ENCODE peak calls at places on chromosomes 6 and 20, in four cellular contexts. One of them, this sample, is unnamed.

GRCh38 chr6:37788259-37788658 is 31.3 kb upstream of the ZFAND3 start:
- DNase-seq in body of pancreas: no peak
- DNase-seq in neural crest cell: no peak
- DNase-seq in epithelial cell of esophagus: peak; percentile 51
- DNase-seq in this sample: no peak

GRCh38 chr6:89675949-89676753 is 37.6 kb upstream of the LYRM2 start:
- DNase-seq in body of pancreas: no peak
- DNase-seq in epithelial cell of esophagus: no peak
- DNase-seq in neural crest cell: no peak
- DNase-seq in this sample: no peak

GRCh38 chr6:1708820-1709612 is 99.3 kb downstream of the FOXC1 start:
- DNase-seq in epithelial cell of esophagus: no peak
- DNase-seq in neural crest cell: peak; percentile 8
- DNase-seq in body of pancreas: peak; percentile 18
- DNase-seq in this sample: no peak

GRCh38 chr20:63942250-63943006 is 13.8 kb downstream of the UCKL1 start:
- DNase-seq in body of pancreas: no peak
- DNase-seq in epithelial cell of esophagus: peak; percentile 88
- DNase-seq in neural crest cell: no peak
- DNase-seq in this sample: no peak

GRCh38 chr6:140915001-140915950 is 1217.4 kb upstream of the GJE1 start:
- DNase-seq in epithelial cell of esophagus: no peak
- DNase-seq in body of pancreas: no peak
- DNase-seq in neural crest cell: no peak
- DNase-seq in this sample: no peak

GRCh38 chr6:42260972-42261371 is 43.3 kb upstream of the MRPS10 start:
- DNase-seq in body of pancreas: peak; percentile 24
- DNase-seq in neural crest cell: peak; percentile 26
- DNase-seq in epithelial cell of esophagus: no peak
- DNase-seq in this sample: peak; percentile 53

GRCh38 chr20:62434098-62434497 is 6.8 kb upstream of the RBBP8NL start:
- DNase-seq in epithelial cell of esophagus: no peak
- DNase-seq in body of pancreas: no peak
- DNase-seq in neural crest cell: no peak
- DNase-seq in this sample: no peak

GRCh38 chr6:75463896-75464295 is 29.7 kb downstream of the FILIP1 start:
- DNase-seq in epithelial cell of esophagus: no peak
- DNase-seq in neural crest cell: no peak
- DNase-seq in body of pancreas: no peak
- DNase-seq in this sample: no peak

GRCh38 chr20:48626938-48627736 is 200.7 kb downstream of the PREX1 start:
- DNase-seq in body of pancreas: no peak
- DNase-seq in epithelial cell of esophagus: no peak
- DNase-seq in neural crest cell: no peak
- DNase-seq in this sample: no peak

GRCh38 chr6:20873425-20874190 is 339.4 kb downstream of the CDKAL1 start:
- DNase-seq in body of pancreas: no peak
- DNase-seq in epithelial cell of esophagus: peak; percentile 41
- DNase-seq in neural crest cell: no peak
- DNase-seq in this sample: no peak

GRCh38 chr6:36670271-36670670 is 8.2 kb upstream of the CDKN1A start:
- DNase-seq in epithelial cell of esophagus: peak; percentile 56
- DNase-seq in body of pancreas: no peak
- DNase-seq in neural crest cell: no peak
- DNase-seq in this sample: no peak

GRCh38 chr6:161273356-161273751 is 507 bp downstream of the AGPAT4 start:
- DNase-seq in epithelial cell of esophagus: peak; percentile 13
- DNase-seq in neural crest cell: peak; percentile 49
- DNase-seq in body of pancreas: peak; percentile 22
- DNase-seq in this sample: peak; percentile 25

GRCh38 chr6:6696867-6697531 is 108.5 kb downstream of the LY86 start:
- DNase-seq in epithelial cell of esophagus: peak; percentile 89
- DNase-seq in body of pancreas: peak; percentile 60
- DNase-seq in neural crest cell: peak; percentile 75
- DNase-seq in this sample: peak; percentile 23

GRCh38 chr6:28940859-28941680 is 17.3 kb upstream of the TRIM27 start:
- DNase-seq in body of pancreas: peak; percentile 67
- DNase-seq in neural crest cell: peak; percentile 66
- DNase-seq in epithelial cell of esophagus: peak; percentile 82
- DNase-seq in this sample: peak; percentile 67

GRCh38 chr20:34713194-34713943 is 9.2 kb downstream of the TP53INP2 start:
- DNase-seq in epithelial cell of esophagus: peak; percentile 97
- DNase-seq in body of pancreas: no peak
- DNase-seq in neural crest cell: no peak
- DNase-seq in this sample: no peak

GRCh38 chr20:1897486-1897885 is 2.3 kb downstream of the SIRPA start:
- DNase-seq in body of pancreas: no peak
- DNase-seq in epithelial cell of esophagus: peak; percentile 54
- DNase-seq in neural crest cell: no peak
- DNase-seq in this sample: no peak

GRCh38 chr20:17772005-17772343 is 72.2 kb downstream of the BANF2 start:
- DNase-seq in epithelial cell of esophagus: no peak
- DNase-seq in neural crest cell: no peak
- DNase-seq in body of pancreas: no peak
- DNase-seq in this sample: no peak

GRCh38 chr6:41155132-41155805 is 1.1 kb upstream of the TREML1 start:
- DNase-seq in neural crest cell: no peak
- DNase-seq in epithelial cell of esophagus: no peak
- DNase-seq in body of pancreas: no peak
- DNase-seq in this sample: no peak

DNA sequence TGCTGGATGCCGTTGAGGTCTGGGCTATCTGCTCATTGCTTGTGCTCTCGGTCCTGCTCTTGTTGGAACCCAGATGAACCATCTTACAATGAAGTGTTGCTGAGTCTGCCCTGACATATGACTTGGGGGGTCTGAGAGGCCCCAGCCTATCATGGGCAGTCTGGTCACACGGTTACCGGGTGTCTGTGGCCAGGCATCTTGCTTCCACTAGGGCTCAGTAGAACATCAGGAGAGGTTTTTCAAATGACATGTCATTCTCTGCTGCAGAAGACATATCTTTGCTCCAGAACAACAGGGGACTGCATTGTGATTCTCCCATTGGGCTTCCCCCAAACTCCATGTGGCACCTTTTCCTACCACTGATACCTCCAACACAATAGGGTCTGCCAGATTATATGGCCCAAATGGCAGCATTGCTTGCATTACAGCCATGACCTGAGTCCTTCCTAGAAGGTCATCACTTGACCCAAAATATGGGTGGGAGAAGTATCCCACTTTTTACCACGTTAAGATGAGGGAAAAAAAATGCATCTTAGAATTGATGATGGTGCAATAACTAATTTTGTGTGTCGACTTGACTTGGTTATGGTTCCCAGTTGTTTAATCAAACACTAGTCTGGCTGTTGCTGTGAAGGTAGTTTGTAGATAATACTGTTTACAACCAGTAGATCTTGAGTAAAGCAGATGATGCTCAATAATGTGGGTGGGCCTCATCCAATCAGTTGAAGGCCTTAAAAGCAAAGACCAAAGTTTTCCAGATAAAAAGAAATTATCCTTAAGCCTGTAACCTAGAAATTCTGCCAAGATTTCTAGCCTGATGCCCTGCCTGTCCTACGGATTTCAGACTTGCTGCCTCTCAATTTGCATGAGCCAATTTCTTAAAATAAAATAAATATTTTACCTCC is 241.0 kb downstream of the QKI start:
- DNase-seq in epithelial cell of esophagus: no peak
- DNase-seq in neural crest cell: no peak
- DNase-seq in body of pancreas: no peak
- DNase-seq in this sample: no peak
- TF ChIP-seq CTCF in epithelial cell of esophagus: no peak
- TF ChIP-seq CTCF in neural crest cell: no peak
- TF ChIP-seq CTCF in body of pancreas: no peak
- TF ChIP-seq CTCF in this sample: no peak

DNA sequence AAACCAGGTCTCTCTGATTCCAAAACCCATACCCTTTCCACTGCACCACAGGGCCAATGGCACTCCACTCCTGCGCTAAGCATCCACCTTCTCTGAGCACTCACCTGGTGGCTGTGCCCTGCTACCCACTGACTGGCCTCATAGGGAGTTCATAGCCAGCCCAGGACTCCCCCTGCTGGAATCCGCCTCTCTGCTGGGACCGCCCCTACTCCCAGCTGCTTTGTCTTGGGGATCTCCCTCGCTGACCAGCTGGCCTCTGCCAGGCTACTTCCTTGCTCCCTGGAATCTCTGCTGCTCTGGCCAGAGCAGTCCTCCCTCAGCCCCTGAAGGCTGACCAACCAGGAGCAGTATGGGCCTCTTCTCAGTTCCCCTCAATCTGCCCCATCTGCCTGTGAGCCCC is 129.7 kb downstream of the FAXC start:
- DNase-seq in neural crest cell: peak; percentile 10
- DNase-seq in epithelial cell of esophagus: peak; percentile 39
- DNase-seq in body of pancreas: no peak
- DNase-seq in this sample: no peak
- TF ChIP-seq CTCF in neural crest cell: no peak
- TF ChIP-seq CTCF in epithelial cell of esophagus: no peak
- TF ChIP-seq CTCF in body of pancreas: no peak
- TF ChIP-seq CTCF in this sample: no peak

GRCh38 chr6:51542466-51542865 is 544.9 kb downstream of the PKHD1 start:
- DNase-seq in epithelial cell of esophagus: no peak
- DNase-seq in body of pancreas: no peak
- DNase-seq in neural crest cell: no peak
- DNase-seq in this sample: no peak

GRCh38 chr6:51536728-51537127 is 550.7 kb downstream of the PKHD1 start:
- DNase-seq in body of pancreas: no peak
- DNase-seq in epithelial cell of esophagus: no peak
- DNase-seq in neural crest cell: no peak
- DNase-seq in this sample: no peak

GRCh38 chr6:51541847-51542246 is 545.6 kb downstream of the PKHD1 start:
- DNase-seq in neural crest cell: peak; percentile 14
- DNase-seq in body of pancreas: no peak
- DNase-seq in epithelial cell of esophagus: peak; percentile 58
- DNase-seq in this sample: no peak
- TF ChIP-seq CTCF in neural crest cell: peak; percentile 61
- TF ChIP-seq CTCF in body of pancreas: no peak
- TF ChIP-seq CTCF in epithelial cell of esophagus: peak; percentile 45
- TF ChIP-seq CTCF in this sample: no peak

GRCh38 chr6:26408828-26409730 is 7.0 kb downstream of the BTN3A1 start:
- DNase-seq in epithelial cell of esophagus: no peak
- DNase-seq in neural crest cell: no peak
- DNase-seq in body of pancreas: no peak
- DNase-seq in this sample: no peak
- TF ChIP-seq CTCF in epithelial cell of esophagus: no peak
- TF ChIP-seq CTCF in neural crest cell: no peak
- TF ChIP-seq CTCF in body of pancreas: no peak
- TF ChIP-seq CTCF in this sample: no peak

GRCh38 chr20:10448270-10449156 is 13.4 kb downstream of the SLX4IP start:
- DNase-seq in body of pancreas: no peak
- DNase-seq in neural crest cell: no peak
- DNase-seq in epithelial cell of esophagus: no peak
- DNase-seq in this sample: no peak
- TF ChIP-seq CTCF in body of pancreas: no peak
- TF ChIP-seq CTCF in neural crest cell: no peak
- TF ChIP-seq CTCF in epithelial cell of esophagus: no peak
- TF ChIP-seq CTCF in this sample: no peak

GRCh38 chr6:156416392-156416791 is 360.8 kb upstream of the ARID1B start:
- DNase-seq in epithelial cell of esophagus: peak; percentile 51
- DNase-seq in neural crest cell: no peak
- DNase-seq in body of pancreas: no peak
- DNase-seq in this sample: no peak
- TF ChIP-seq CTCF in epithelial cell of esophagus: peak; percentile 59
- TF ChIP-seq CTCF in neural crest cell: no peak
- TF ChIP-seq CTCF in body of pancreas: no peak
- TF ChIP-seq CTCF in this sample: no peak

DNA sequence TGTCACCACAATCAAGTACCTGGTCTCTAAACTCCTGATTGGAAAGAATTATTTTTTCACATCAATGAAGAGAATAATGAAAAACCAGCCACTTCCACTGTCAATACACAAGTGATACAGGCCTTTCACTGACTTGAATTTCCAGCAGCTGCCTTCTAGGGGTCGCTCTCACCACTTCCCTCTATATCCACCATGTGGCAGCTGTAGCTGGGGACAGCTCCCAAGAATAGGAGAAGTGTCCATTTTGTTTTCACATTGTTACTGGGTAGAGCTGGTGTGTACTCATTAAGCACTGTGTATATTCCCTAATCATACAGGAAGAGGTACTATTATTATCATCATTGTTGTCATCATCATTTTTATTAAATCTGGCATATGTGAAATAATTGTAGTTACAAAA is 438.4 kb upstream of the SPTLC3 start:
- DNase-seq in epithelial cell of esophagus: peak; percentile 51
- DNase-seq in neural crest cell: peak; percentile 26
- DNase-seq in body of pancreas: peak; percentile 33
- DNase-seq in this sample: no peak
- TF ChIP-seq CTCF in epithelial cell of esophagus: peak; percentile 52
- TF ChIP-seq CTCF in neural crest cell: peak; percentile 65
- TF ChIP-seq CTCF in body of pancreas: no peak
- TF ChIP-seq CTCF in this sample: no peak

DNA sequence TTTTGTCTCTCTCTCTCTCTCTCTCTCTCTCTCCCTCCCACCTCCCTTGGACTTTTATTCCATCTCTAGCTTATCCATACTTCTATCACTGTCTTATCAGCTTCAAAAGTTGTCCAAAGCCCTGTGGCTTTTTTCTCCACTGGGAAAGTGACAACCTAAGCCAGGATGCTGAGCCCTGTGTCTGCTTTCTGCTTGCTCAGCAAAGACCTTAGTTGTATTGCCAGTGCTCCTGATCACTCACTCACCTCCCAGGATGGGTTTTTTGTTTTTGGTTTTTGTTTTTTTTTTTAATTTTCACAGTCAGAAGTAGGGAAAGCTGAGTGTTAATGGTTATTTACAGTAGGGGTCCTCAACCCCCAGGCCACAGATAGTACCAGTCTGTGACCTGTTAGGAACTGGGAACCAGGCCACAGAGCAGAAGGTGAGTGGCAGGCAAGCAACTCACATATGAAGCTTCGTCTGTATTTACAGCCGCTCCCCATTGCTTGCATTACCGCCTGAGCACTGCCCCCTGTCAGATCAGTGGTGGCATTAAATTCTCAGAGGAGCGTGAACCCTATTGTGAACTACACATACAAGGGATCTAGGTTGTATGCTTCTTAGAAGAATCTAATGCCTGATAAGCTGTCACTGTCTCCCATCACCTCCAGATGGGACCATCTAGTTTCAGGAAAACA is 125.0 kb upstream of the ID4 start:
- DNase-seq in body of pancreas: no peak
- DNase-seq in neural crest cell: no peak
- DNase-seq in epithelial cell of esophagus: no peak
- DNase-seq in this sample: no peak
- TF ChIP-seq CTCF in body of pancreas: no peak
- TF ChIP-seq CTCF in neural crest cell: no peak
- TF ChIP-seq CTCF in epithelial cell of esophagus: no peak
- TF ChIP-seq CTCF in this sample: no peak

This sample was measured in CD8-positive, alpha-beta T cell.